ENCODE peak calls at places on chromosomes 3 and 15, in seven cellular contexts. Z, X, Q, J, Y, E and D are unnamed samples.

GRCh38 chr3:69272537-69272936 is 113.4 kb downstream of the FRMD4B start:
- DNase-seq in Y (no peak), Q (no peak), J (no peak), Z (no peak), X (no peak), E (no peak), D (no peak)

GRCh38 chr15:80760971-80761370 is 18.2 kb upstream of the CEMIP start:
- DNase-seq in J (no peak), Q (no peak), E (no peak), Z (no peak), Y (no peak), X (no peak), D (no peak)

GRCh38 chr3:109643590-109643989 is 306.2 kb upstream of the DPPA4 start:
- DNase-seq in Q (no peak), Z (peak), X (peak), Y (no peak), E (peak), J (peak), D (no peak)

GRCh38 chr3:45603226-45603625 is 8.7 kb downstream of the LIMD1 start:
- DNase-seq in X (no peak), Q (no peak), Y (no peak), E (no peak), Z (no peak), J (no peak), D (no peak)

GRCh38 chr3:156751461-156752025 is 74.6 kb upstream of the LEKR1 start:
- DNase-seq in Y (peak), Q (no peak), Z (peak), X (peak), J (peak), E (no peak), D (peak)

GRCh38 chr3:146493221-146493620 is 23.9 kb upstream of the PLSCR2 start:
- DNase-seq in Y (no peak), E (no peak), Z (no peak), Q (no peak), J (peak), X (peak), D (no peak)

GRCh38 chr15:31155136-31155535 is 53.6 kb upstream of the TRPM1 start:
- DNase-seq in Q (no peak), Y (no peak), Z (no peak), J (no peak), X (no peak), E (no peak), D (no peak)

GRCh38 chr3:58066842-58067241 is 58.6 kb downstream of the FLNB start:
- DNase-seq in E (no peak), Y (no peak), Z (no peak), J (no peak), X (peak), Q (no peak), D (no peak)

GRCh38 chr3:59510576-59510975 is 460.8 kb upstream of the CFAP20DC start:
- DNase-seq in X (no peak), E (no peak), Z (no peak), J (peak), Q (no peak), Y (no peak), D (no peak)

GRCh38 chr3:64140651-64141050 is 84.6 kb downstream of the PRICKLE2 start:
- DNase-seq in Z (no peak), J (no peak), Q (no peak), X (no peak), E (no peak), Y (no peak), D (no peak)

GRCh38 chr15:75153565-75154248 is 48.0 kb upstream of the C15orf39 start:
- DNase-seq in E (no peak), Z (no peak), J (no peak), X (no peak), Q (no peak), Y (no peak), D (no peak)

GRCh38 chr3:44387404-44387803 is 48.8 kb downstream of the TCAIM start:
- DNase-seq in E (no peak), Y (no peak), Q (no peak), J (no peak), Z (no peak), X (no peak), D (no peak)

GRCh38 chr15:70322051-70322668 is 224.4 kb upstream of the TLE3 start:
- DNase-seq in Y (no peak), Z (no peak), J (no peak), Q (no peak), X (no peak), E (no peak), D (no peak)

GRCh38 chr3:195106418-195106906 is 164.5 kb downstream of the XXYLT1 start:
- DNase-seq in E (peak), J (peak), X (peak), Q (peak), Y (peak), Z (peak), D (peak)

GRCh38 chr3:10000686-10001085 is 14.0 kb upstream of the EMC3 start:
- DNase-seq in Z (no peak), Y (no peak), X (no peak), J (no peak), Q (no peak), E (no peak), D (no peak)

DNA sequence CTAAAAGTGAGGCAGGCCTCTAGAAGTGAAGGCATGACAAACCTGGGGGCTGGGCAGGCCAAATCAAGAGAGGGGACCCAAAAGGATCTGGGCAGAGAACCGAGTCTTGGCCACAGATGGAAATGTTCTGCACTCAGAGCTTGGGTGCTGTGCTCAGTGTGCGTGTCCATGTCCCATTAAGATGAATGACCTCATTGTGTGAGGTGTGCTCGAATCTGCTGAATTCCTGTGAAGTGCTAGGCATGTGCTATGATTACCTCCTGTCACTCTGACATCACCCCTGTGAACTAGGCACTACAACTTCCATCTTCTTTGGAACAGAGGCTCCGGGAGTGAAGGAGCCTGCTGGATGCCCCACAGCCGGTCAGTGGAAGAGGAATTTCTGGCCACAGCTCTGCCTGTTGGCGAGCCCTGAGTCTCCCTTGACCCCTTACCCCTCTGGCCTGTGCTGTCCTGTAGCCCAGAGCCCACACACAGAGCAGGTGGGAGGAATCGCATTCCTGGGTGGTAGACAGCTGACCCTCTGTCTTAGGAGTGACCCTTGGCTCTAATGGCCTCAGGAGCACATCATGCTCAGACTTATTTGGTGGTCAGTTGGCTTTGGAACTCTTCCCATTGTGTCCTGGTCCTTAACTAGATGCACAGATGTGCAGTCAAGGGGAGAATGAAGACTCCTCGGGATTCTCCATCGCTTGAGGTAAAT is 67.6 kb upstream of the CTDSPL start:
- DNase-seq in X (no peak), E (peak), J (no peak), Z (no peak), Q (no peak), Y (no peak), D (no peak)
- H2BK5ac ChIP-seq in X (no peak), E (no peak), J (no peak), Z (no peak), Q (no peak), Y (no peak), D (no peak)

DNA sequence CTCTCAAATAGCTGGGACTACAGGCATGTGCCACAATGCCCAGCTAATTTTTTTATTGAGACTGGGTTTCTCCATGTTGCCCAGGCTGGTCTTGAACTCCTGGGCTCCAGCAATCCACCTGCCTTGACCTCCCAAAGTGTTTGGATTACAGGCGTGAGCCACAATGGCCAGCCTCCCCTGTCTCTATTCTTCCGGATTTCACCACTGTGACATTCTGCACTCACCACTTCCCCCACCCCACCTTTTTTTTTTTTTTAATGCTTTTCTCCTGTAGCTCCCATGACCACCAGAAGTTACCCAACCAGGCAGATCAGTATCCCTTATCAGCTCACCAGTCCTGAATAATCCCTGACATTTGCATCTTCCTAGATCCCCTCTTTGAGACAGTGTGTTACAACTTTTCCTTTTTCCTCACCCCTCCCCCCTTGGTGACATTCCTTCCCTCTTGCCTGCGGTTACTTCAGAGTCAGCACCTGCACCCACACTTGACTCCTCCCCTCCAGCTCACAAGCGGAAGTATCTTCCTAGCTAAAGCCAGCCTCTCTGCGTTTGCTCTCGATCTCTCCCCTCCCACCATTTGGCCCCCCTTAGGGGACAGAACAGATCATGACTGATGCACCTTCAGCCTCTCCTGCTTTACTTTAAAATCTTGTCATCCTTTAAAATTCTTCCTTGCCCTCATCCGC is 13.5 kb upstream of the ZNF592 start:
- DNase-seq in E (peak), Y (peak), Q (no peak), J (peak), X (peak), Z (peak), D (peak)
- H3K27ac ChIP-seq in E (peak), Y (peak), Q (no peak), J (peak), X (no peak), Z (peak), D (no peak)

GRCh38 chr3:48492461-48493202 is 11.3 kb downstream of the SHISA5 start:
- DNase-seq in Z (no peak), Y (no peak), Q (no peak), E (peak), J (peak), X (no peak), D (no peak)
- H3K4ac ChIP-seq in Z (no peak), Y (no peak), Q (no peak), E (no peak), J (no peak), X (no peak), D (no peak)

GRCh38 chr3:151949706-151950105 is 76.3 kb downstream of the SUCNR1 start:
- DNase-seq in Q (no peak), J (no peak), E (no peak), X (no peak), Y (no peak), Z (no peak), D (no peak)
- H2BK5ac ChIP-seq in Q (no peak), J (no peak), E (no peak), X (no peak), Y (no peak), Z (no peak), D (no peak)

GRCh38 chr3:30003741-30004140 is 602.7 kb upstream of the TGFBR2 start:
- DNase-seq in Z (no peak), J (no peak), E (no peak), Y (no peak), X (no peak), Q (no peak), D (no peak)

GRCh38 chr3:30006111-30006510 is 600.3 kb upstream of the TGFBR2 start:
- DNase-seq in E (no peak), Y (no peak), J (no peak), Q (no peak), X (peak), Z (no peak), D (no peak)

GRCh38 chr3:30004481-30004880 is 601.9 kb upstream of the TGFBR2 start:
- DNase-seq in E (peak), Z (no peak), J (peak), X (peak), Q (no peak), Y (no peak), D (no peak)

GRCh38 chr3:30007668-30008067 is 598.7 kb upstream of the TGFBR2 start:
- DNase-seq in X (no peak), Y (no peak), Z (peak), E (no peak), Q (no peak), J (no peak), D (no peak)

DNA sequence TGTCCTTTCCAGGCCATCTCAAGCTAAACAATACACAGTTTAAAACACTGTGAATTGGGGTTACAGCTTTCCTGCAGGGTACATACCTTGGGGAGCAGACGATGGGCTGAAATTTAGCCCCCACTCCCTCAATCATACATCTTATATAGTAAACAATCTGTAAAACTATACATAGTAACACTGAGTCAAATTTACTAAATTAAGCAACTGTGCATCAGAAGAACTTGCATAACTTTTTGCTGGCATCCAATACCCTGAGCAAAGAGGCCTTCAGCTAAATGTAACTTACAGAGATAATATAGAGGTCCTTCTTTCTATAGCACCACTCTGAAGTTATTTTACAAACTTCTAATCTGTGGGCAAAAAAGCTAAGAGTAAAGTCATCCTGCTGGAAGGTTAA is 603.6 kb upstream of the TGFBR2 start:
- DNase-seq in E (no peak), J (no peak), Y (no peak), X (peak), Z (no peak), Q (no peak), D (no peak)
- H3K27ac ChIP-seq in E (no peak), J (no peak), Y (no peak), X (no peak), Z (no peak), Q (no peak), D (no peak)

GRCh38 chr15:66615846-66616245 is 50.0 kb upstream of the LCTL start:
- DNase-seq in Q (no peak), Y (no peak), Z (no peak), E (no peak), J (no peak), X (no peak), D (no peak)

GRCh38 chr15:66613743-66614142 is 47.9 kb upstream of the LCTL start:
- DNase-seq in Q (no peak), Y (no peak), X (no peak), Z (no peak), E (no peak), J (no peak), D (no peak)

GRCh38 chr15:66614456-66615174 is 48.8 kb upstream of the LCTL start:
- DNase-seq in Q (no peak), X (no peak), E (no peak), J (no peak), Y (no peak), Z (no peak), D (no peak)

GRCh38 chr15:66617137-66618090 is 51.6 kb upstream of the LCTL start:
- DNase-seq in X (peak), Y (no peak), E (peak), Z (no peak), J (peak), Q (no peak), D (no peak)

GRCh38 chr15:66615175-66615495 is 49.3 kb upstream of the LCTL start:
- DNase-seq in Y (no peak), J (no peak), Z (no peak), E (no peak), X (no peak), Q (no peak), D (no peak)
- H3K4ac ChIP-seq in Y (no peak), J (no peak), Z (no peak), E (no peak), X (no peak), Q (no peak), D (no peak)

DNA sequence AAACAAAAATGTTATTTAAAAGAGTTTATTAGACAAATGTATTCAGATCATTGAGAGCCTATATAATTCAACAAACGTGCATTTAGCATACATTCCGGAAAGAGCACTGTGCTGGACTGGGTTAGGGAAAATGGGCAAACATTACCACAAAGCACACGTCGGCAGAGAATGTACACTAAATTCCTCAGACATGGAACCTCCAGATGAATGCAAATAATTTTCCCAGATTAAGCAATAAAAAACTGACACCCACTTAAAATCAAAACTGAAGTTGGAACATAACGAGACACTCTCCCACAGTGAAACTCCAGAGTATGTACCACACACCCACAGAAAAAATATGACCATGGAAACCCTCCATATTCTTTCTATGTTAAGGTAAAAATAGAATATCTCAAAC is 4.8 kb downstream of the SECISBP2L start:
- DNase-seq in J (no peak), X (peak), Y (no peak), E (no peak), Q (no peak), Z (no peak), D (no peak)
- H2BK5ac ChIP-seq in J (no peak), X (peak), Y (no peak), E (no peak), Q (no peak), Z (no peak), D (no peak)

DNA sequence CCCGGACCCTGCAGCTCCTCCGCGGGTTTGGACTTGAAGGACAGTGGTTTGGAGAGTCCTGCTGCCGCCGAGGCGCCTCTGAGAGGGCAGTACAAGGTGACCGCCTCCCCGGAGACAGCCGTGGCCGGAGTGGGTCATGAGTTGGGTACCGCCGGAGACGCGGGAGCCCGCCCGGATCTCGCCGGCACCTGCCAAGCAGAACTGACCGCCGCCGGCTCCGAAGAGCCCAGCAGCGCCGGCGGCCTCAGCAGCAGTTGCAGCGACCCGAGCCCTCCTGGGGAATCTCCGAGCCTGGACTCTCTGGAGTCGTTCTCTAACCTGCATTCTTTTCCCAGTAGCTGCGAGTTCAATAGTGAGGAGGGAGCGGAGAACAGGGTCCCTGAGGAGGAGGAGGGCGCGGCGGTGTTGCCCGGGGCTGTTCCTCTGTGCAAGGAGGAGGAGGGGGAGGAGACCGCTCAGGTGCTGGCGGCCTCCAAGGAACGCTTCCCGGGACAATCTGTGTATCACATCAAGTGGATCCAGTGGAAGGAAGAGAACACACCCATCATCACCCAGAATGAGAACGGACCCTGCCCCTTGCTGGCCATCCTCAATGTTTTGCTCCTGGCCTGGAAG is 626 bp downstream of the MINDY2 start:
- DNase-seq in J (no peak), Z (peak), X (no peak), Y (no peak), Q (no peak), E (peak), D (peak)
- H3K27ac ChIP-seq in J (peak), Z (peak), X (peak), Y (peak), Q (peak), E (peak), D (no peak)